ENCODE peak calls at places on chromosome 19, in nine cellular contexts. M, U, F, H, B, N, C, A and I are unnamed samples.

GRCh38 chr19:58476498-58477015 is 405 bp downstream of the ZNF446 start:
- DNase-seq in M (no peak), U (no peak), F (no peak), H (no peak), B (peak), N (no peak), C (no peak), A (peak), I (no peak)

GRCh38 chr19:51114087-51114714 is 6.0 kb upstream of the CTU1 start:
- DNase-seq in M (no peak), U (no peak), F (no peak), H (no peak), B (no peak), N (no peak), C (no peak), A (no peak), I (no peak)

GRCh38 chr19:48868196-48868886 is at the start of gene PLEKHA4:
- DNase-seq in M (no peak), U (no peak), F (no peak), H (no peak), B (peak), N (no peak), C (peak), A (no peak), I (no peak)

GRCh38 chr19:18683109-18683954 is at the start of gene CRTC1:
- DNase-seq in M (peak), U (peak), F (peak), H (peak), B (peak), N (peak), C (peak), A (peak), I (peak)

GRCh38 chr19:21519488-21519887 is 14.1 kb downstream of the ZNF429 start:
- DNase-seq in M (no peak), U (no peak), F (no peak), H (no peak), B (no peak), N (no peak), C (no peak), A (no peak), I (no peak)

GRCh38 chr19:13169769-13170168 is 19.6 kb downstream of the IER2 start:
- DNase-seq in M (no peak), U (no peak), F (no peak), H (no peak), B (no peak), N (no peak), C (no peak), A (no peak), I (no peak)

GRCh38 chr19:18932216-18932841 is 8.7 kb downstream of the HOMER3 start:
- DNase-seq in M (peak), U (peak), F (peak), H (peak), B (peak), N (peak), C (peak), A (peak), I (peak)

GRCh38 chr19:7492142-7493055 is 3.6 kb upstream of the PEX11G start:
- DNase-seq in M (no peak), U (no peak), F (no peak), H (no peak), B (no peak), N (no peak), C (no peak), A (no peak), I (no peak)

GRCh38 chr19:33809960-33810359 is 13.3 kb downstream of the KCTD15 start:
- DNase-seq in M (no peak), U (no peak), F (no peak), H (no peak), B (peak), N (no peak), C (no peak), A (no peak), I (no peak)

GRCh38 chr19:10001899-10002298 is 8.4 kb downstream of the COL5A3 start:
- DNase-seq in M (no peak), U (no peak), F (no peak), H (no peak), B (peak), N (no peak), C (no peak), A (no peak), I (no peak)

GRCh38 chr19:11096210-11096841 is 7.1 kb downstream of the LDLR start:
- DNase-seq in M (no peak), U (no peak), F (no peak), H (no peak), B (peak), N (no peak), C (no peak), A (no peak), I (no peak)

GRCh38 chr19:7729831-7730285 is 2.1 kb downstream of the CLEC4G start:
- DNase-seq in M (no peak), U (no peak), F (no peak), H (no peak), B (no peak), N (no peak), C (peak), A (no peak), I (no peak)

GRCh38 chr19:29845576-29846176 is 33.9 kb downstream of the CCNE1 start:
- DNase-seq in M (no peak), U (no peak), F (no peak), H (peak), B (peak), N (peak), C (no peak), A (no peak), I (no peak)

GRCh38 chr19:55535173-55535572 is 1.8 kb downstream of the SBK2 start:
- DNase-seq in M (no peak), U (no peak), F (no peak), H (no peak), B (no peak), N (no peak), C (no peak), A (no peak), I (no peak)